ENCODE peak calls at places on chromosomes 3 and 15, in five cellular contexts. G is NB4; V is amygdala; I is endothelial cell; C is naive thymus-derived CD8-positive, alpha-beta T cell. A is an unnamed sample.
A peak's percentile ranks its signal among the peaks of the same experiment; 100 is the strongest.

GRCh38 chr15:26889298-26889898 is 22.5 kb downstream of the GABRA5 start:
- DNase-seq in V (no peak), C (no peak), I (peak; percentile 55), G (peak; percentile 71), A (peak; percentile 50)

GRCh38 chr3:56700136-56700535 is 17.1 kb upstream of the TASOR start:
- DNase-seq in C (no peak), G (no peak), V (no peak), I (no peak), A (no peak)

GRCh38 chr3:100782359-100782758 is 73.1 kb downstream of the TFG start:
- DNase-seq in I (no peak), G (no peak), C (no peak), V (no peak), A (no peak)

GRCh38 chr3:139173372-139174108 is 128.8 kb upstream of the PRR23C start:
- DNase-seq in G (no peak), C (no peak), V (peak; percentile 15), I (no peak), A (peak; percentile 14)

GRCh38 chr3:183815565-183815943 is 9.8 kb downstream of the MAP6D1 start:
- DNase-seq in V (no peak), G (no peak), C (no peak), I (no peak), A (no peak)

GRCh38 chr3:140922634-140923033 is 19.0 kb upstream of the SLC25A36 start:
- DNase-seq in V (no peak), C (no peak), G (peak; percentile 23), I (no peak), A (no peak)

GRCh38 chr3:18446067-18446793 is 21.1 kb upstream of the SATB1 start:
- DNase-seq in V (no peak), C (no peak), I (no peak), G (peak; percentile 11), A (no peak)

GRCh38 chr3:149958171-149958796 is 12.4 kb downstream of the PFN2 start:
- DNase-seq in C (no peak), G (no peak), I (no peak), V (no peak), A (no peak)

GRCh38 chr3:184654375-184654774 is 57.5 kb downstream of the MAGEF1 start:
- DNase-seq in C (no peak), G (no peak), I (no peak), V (no peak), A (no peak)

GRCh38 chr15:92864127-92864814 is 35.9 kb upstream of the CHD2 start:
- DNase-seq in G (no peak), C (no peak), I (no peak), V (no peak), A (no peak)

GRCh38 chr3:111531446-111531845 is 10.6 kb upstream of the CD96 start:
- DNase-seq in G (no peak), I (no peak), V (no peak), C (no peak), A (no peak)

GRCh38 chr3:22765679-22766078 is 437.4 kb upstream of the UBE2E2 start:
- DNase-seq in G (no peak), V (no peak), I (no peak), C (no peak), A (no peak)

GRCh38 chr3:12822725-12823373 is 18.5 kb downstream of the RPL32 start:
- DNase-seq in V (no peak), C (no peak), I (no peak), G (peak; percentile 48), A (no peak)

GRCh38 chr3:79019137-79019923 is 748.5 kb downstream of the ROBO1 start:
- DNase-seq in G (no peak), V (peak; percentile 48), C (no peak), I (peak; percentile 70), A (peak; percentile 66)

GRCh38 chr15:45715528-45715927 is 80.7 kb downstream of the SQOR start:
- DNase-seq in G (peak; percentile 36), I (no peak), V (no peak), C (no peak), A (no peak)

GRCh38 chr3:172562881-172563835 is 39.9 kb upstream of the TNFSF10 start:
- DNase-seq in I (peak; percentile 18), G (peak; percentile 67), V (no peak), C (no peak), A (no peak)

GRCh38 chr3:31532587-31533168 is at the start of gene STT3B:
- DNase-seq in I (no peak), V (no peak), G (peak; percentile 90), C (no peak), A (peak; percentile 94)

GRCh38 chr15:47116698-47117097 is 600.6 kb upstream of the SEMA6D start:
- DNase-seq in C (no peak), I (no peak), G (no peak), V (no peak), A (no peak)

GRCh38 chr15:68409736-68410370 is 22.1 kb downstream of the ITGA11 start:
- DNase-seq in I (no peak), G (no peak), V (no peak), C (peak; percentile 7), A (no peak)

GRCh38 chr3:128353361-128353965 is 113.2 kb downstream of the DNAJB8 start:
- DNase-seq in I (no peak), G (no peak), C (no peak), V (no peak), A (no peak)

GRCh38 chr15:63597033-63597790 is at the start of gene FBXL22:
- DNase-seq in C (no peak), G (no peak), V (no peak), I (no peak), A (no peak)

GRCh38 chr3:156400062-156400461 is 154.9 kb downstream of the SSR3 start:
- DNase-seq in C (no peak), I (no peak), G (no peak), V (no peak), A (no peak)

GRCh38 chr15:76349301-76350070 is 12.9 kb downstream of the ISL2 start:
- DNase-seq in I (no peak), G (no peak), V (no peak), C (no peak), A (no peak)

GRCh38 chr3:69568458-69568857 is 170.8 kb upstream of the MITF start:
- DNase-seq in C (no peak), V (no peak), G (no peak), I (no peak), A (no peak)

GRCh38 chr15:29435811-29436210 is 166.2 kb upstream of the NSMCE3 start:
- DNase-seq in V (no peak), I (no peak), G (no peak), C (no peak), A (no peak)

GRCh38 chr15:49624046-49624445 is 3.2 kb downstream of the DTWD1 start:
- DNase-seq in I (no peak), G (no peak), V (no peak), C (no peak), A (no peak)

GRCh38 chr3:66195347-66195783 is 25.4 kb upstream of the SLC25A26 start:
- DNase-seq in V (peak; percentile 30), I (peak; percentile 15), G (no peak), C (no peak), A (peak; percentile 34)

GRCh38 chr3:159586587-159587202 is 401.9 kb upstream of the IL12A start:
- DNase-seq in C (no peak), V (no peak), I (peak; percentile 64), G (peak; percentile 9), A (no peak)

GRCh38 chr15:70030851-70031645 is 66.7 kb downstream of the TLE3 start:
- DNase-seq in I (no peak), C (no peak), G (no peak), V (no peak), A (no peak)

GRCh38 chr15:68590721-68591389 is 12.1 kb downstream of the CORO2B start:
- DNase-seq in G (no peak), I (no peak), C (no peak), V (no peak), A (no peak)

GRCh38 chr3:143693506-143693905 is 154.8 kb downstream of the SLC9A9 start:
- DNase-seq in I (no peak), G (no peak), V (no peak), C (no peak), A (no peak)

GRCh38 chr3:192409203-192409837 is 318.0 kb downstream of the FGF12 start:
- DNase-seq in C (no peak), V (no peak), I (peak; percentile 73), G (no peak), A (no peak)

A was measured in C1 segment of cervical spinal cord.